ENCODE peak calls at places on chromosomes 6 and 20, in five cellular contexts. One of them, this sample, is unnamed.
A peak's percentile ranks its signal among the peaks of the same experiment; 100 is the strongest.

GRCh38 chr20:4607287-4607713 is 114.4 kb upstream of the PRND start:
- DNase-seq in uterus: peak; percentile 62
- DNase-seq in cardiac muscle cell: peak; percentile 82
- DNase-seq in adipocyte: peak; percentile 88
- DNase-seq in kidney epithelial cell: no peak
- DNase-seq in this sample: peak; percentile 49

GRCh38 chr20:41072099-41072798 is 43.6 kb downstream of the TOP1 start:
- DNase-seq in uterus: peak; percentile 41
- DNase-seq in cardiac muscle cell: peak; percentile 89
- DNase-seq in adipocyte: peak; percentile 90
- DNase-seq in kidney epithelial cell: no peak
- DNase-seq in this sample: no peak

GRCh38 chr6:154302111-154302752 is 54.4 kb downstream of the IPCEF1 start:
- DNase-seq in uterus: no peak
- DNase-seq in cardiac muscle cell: peak; percentile 70
- DNase-seq in adipocyte: peak; percentile 64
- DNase-seq in kidney epithelial cell: peak; percentile 92
- DNase-seq in this sample: no peak

GRCh38 chr6:127938701-127939100 is 37.8 kb upstream of the THEMIS start:
- DNase-seq in uterus: no peak
- DNase-seq in cardiac muscle cell: peak; percentile 67
- DNase-seq in adipocyte: peak; percentile 72
- DNase-seq in kidney epithelial cell: no peak
- DNase-seq in this sample: no peak

GRCh38 chr20:10629946-10630345 is 43.9 kb downstream of the JAG1 start:
- DNase-seq in uterus: no peak
- DNase-seq in cardiac muscle cell: no peak
- DNase-seq in adipocyte: no peak
- DNase-seq in kidney epithelial cell: no peak
- DNase-seq in this sample: no peak

GRCh38 chr6:11536795-11537194 is 754 bp upstream of the TMEM170B start:
- DNase-seq in uterus: peak; percentile 21
- DNase-seq in cardiac muscle cell: no peak
- DNase-seq in adipocyte: no peak
- DNase-seq in kidney epithelial cell: no peak
- DNase-seq in this sample: no peak

GRCh38 chr6:135743476-135743875 is 108.0 kb upstream of the PDE7B start:
- DNase-seq in uterus: no peak
- DNase-seq in cardiac muscle cell: no peak
- DNase-seq in adipocyte: no peak
- DNase-seq in kidney epithelial cell: no peak
- DNase-seq in this sample: no peak

GRCh38 chr6:3900744-3901351 is 51.7 kb downstream of the FAM50B start:
- DNase-seq in uterus: no peak
- DNase-seq in cardiac muscle cell: no peak
- DNase-seq in adipocyte: no peak
- DNase-seq in kidney epithelial cell: no peak
- DNase-seq in this sample: no peak

GRCh38 chr20:4170621-4171537 is 155.5 kb upstream of the RNF24 start:
- DNase-seq in uterus: no peak
- DNase-seq in cardiac muscle cell: peak; percentile 71
- DNase-seq in adipocyte: peak; percentile 11
- DNase-seq in kidney epithelial cell: no peak
- DNase-seq in this sample: no peak

GRCh38 chr6:35895560-35895959 is 25.3 kb downstream of the SRPK1 start:
- DNase-seq in uterus: no peak
- DNase-seq in cardiac muscle cell: no peak
- DNase-seq in adipocyte: no peak
- DNase-seq in kidney epithelial cell: no peak
- DNase-seq in this sample: no peak

GRCh38 chr6:54130179-54130578 is 18.9 kb downstream of the MLIP start:
- DNase-seq in uterus: no peak
- DNase-seq in cardiac muscle cell: no peak
- DNase-seq in adipocyte: no peak
- DNase-seq in kidney epithelial cell: no peak
- DNase-seq in this sample: no peak

DNA sequence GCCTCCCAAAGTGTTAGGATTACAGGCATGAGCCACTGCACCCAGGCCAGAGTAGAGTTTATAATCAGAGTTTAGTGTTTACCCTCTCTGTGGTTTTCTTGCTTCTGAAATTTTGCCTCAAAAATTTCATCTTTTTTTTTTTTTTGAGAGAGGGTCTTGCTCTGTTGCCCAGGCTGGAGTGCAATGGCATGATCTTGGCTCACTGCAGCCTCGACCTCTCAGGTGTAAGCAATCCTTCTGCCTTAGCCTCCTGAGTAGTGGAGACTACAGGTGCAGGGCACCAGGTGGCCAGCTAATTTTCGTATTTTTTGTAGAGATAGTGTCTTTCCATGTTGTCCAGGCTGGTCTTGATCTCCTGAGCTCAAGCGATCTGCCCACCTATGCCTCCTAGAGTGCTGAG is 28.7 kb downstream of the TPX2 start:
- DNase-seq in uterus: no peak
- DNase-seq in cardiac muscle cell: no peak
- DNase-seq in adipocyte: no peak
- DNase-seq in kidney epithelial cell: no peak
- DNase-seq in this sample: no peak
- H3K36me3 ChIP-seq in uterus: no peaks in the 10 kb centered on the region
- H3K36me3 ChIP-seq in cardiac muscle cell: peaks cover 19% of the 10 kb centered on the region
- H3K36me3 ChIP-seq in adipocyte: no peaks in the 10 kb centered on the region
- H3K36me3 ChIP-seq in kidney epithelial cell: no peaks in the 10 kb centered on the region
- H3K36me3 ChIP-seq in this sample: no peaks in the 10 kb centered on the region

DNA sequence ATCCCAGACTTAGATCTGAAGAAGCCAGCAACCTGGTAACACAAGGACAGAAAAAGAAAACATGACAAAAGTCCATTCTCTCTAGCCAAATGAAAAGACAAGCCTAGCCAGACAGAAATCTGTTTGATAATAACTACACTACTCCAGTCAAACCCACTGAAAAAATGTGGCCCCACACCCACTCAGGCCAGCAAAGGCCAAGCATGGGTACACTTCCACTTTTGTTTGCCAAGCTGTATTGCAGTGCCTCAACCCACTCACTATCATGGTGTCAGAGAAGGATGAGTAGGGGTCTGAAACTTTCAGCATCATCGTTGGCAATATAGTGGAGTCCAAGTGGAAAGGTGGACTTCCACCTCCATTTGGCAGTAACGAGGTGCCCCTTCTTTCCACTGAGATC is 45.8 kb downstream of the EPM2A start:
- DNase-seq in uterus: no peak
- DNase-seq in cardiac muscle cell: no peak
- DNase-seq in adipocyte: no peak
- DNase-seq in kidney epithelial cell: no peak
- DNase-seq in this sample: no peak
- H3K36me3 ChIP-seq in uterus: no peaks in the 10 kb centered on the region
- H3K36me3 ChIP-seq in cardiac muscle cell: no peaks in the 10 kb centered on the region
- H3K36me3 ChIP-seq in adipocyte: peaks cover 5% of the 10 kb centered on the region
- H3K36me3 ChIP-seq in kidney epithelial cell: no peaks in the 10 kb centered on the region
- H3K36me3 ChIP-seq in this sample: peaks cover 4% of the 10 kb centered on the region

GRCh38 chr6:31144970-31145340 is 6.1 kb upstream of the PSORS1C2 start:
- DNase-seq in uterus: no peak
- DNase-seq in cardiac muscle cell: no peak
- DNase-seq in adipocyte: no peak
- DNase-seq in kidney epithelial cell: no peak
- DNase-seq in this sample: no peak
- H3K36me3 ChIP-seq in uterus: no peaks in the 10 kb centered on the region
- H3K36me3 ChIP-seq in cardiac muscle cell: no peaks in the 10 kb centered on the region
- H3K36me3 ChIP-seq in adipocyte: no peaks in the 10 kb centered on the region
- H3K36me3 ChIP-seq in kidney epithelial cell: peaks cover 1% of the 10 kb centered on the region
- H3K36me3 ChIP-seq in this sample: no peaks in the 10 kb centered on the region

DNA sequence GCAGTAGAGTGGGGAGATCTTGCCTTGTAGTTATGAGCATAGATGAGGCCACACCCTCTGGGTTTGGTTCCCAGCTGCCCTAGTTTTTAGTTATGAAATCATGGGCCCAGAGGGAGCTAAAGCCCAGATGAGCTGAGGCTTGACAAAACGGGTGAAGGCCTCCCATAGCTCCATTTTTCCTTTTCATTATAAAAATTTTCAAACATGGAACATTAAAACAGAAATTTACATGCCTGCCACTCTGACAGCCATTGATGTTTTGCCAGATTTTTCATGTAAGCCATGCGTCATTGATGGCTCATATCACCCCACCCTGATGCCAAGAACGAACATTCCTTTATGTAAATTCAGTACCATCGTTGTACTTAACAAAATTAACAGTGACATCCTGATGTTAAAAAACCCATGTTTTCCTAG is 67.9 kb downstream of the IGF2R start:
- DNase-seq in uterus: peak; percentile 47
- DNase-seq in cardiac muscle cell: peak; percentile 79
- DNase-seq in adipocyte: peak; percentile 88
- DNase-seq in kidney epithelial cell: no peak
- DNase-seq in this sample: no peak
- H3K36me3 ChIP-seq in uterus: no peaks in the 10 kb centered on the region
- H3K36me3 ChIP-seq in cardiac muscle cell: peaks cover 43% of the 10 kb centered on the region
- H3K36me3 ChIP-seq in adipocyte: peaks cover 45% of the 10 kb centered on the region
- H3K36me3 ChIP-seq in kidney epithelial cell: peaks cover 6% of the 10 kb centered on the region
- H3K36me3 ChIP-seq in this sample: no peaks in the 10 kb centered on the region

GRCh38 chr6:16752206-16752867 is 8.9 kb downstream of the ATXN1 start:
- DNase-seq in uterus: no peak
- DNase-seq in cardiac muscle cell: peak; percentile 87
- DNase-seq in adipocyte: peak; percentile 93
- DNase-seq in kidney epithelial cell: no peak
- DNase-seq in this sample: no peak
- H3K36me3 ChIP-seq in uterus: no peaks in the 10 kb centered on the region
- H3K36me3 ChIP-seq in cardiac muscle cell: no peaks in the 10 kb centered on the region
- H3K36me3 ChIP-seq in adipocyte: no peaks in the 10 kb centered on the region
- H3K36me3 ChIP-seq in kidney epithelial cell: peaks cover 1% of the 10 kb centered on the region
- H3K36me3 ChIP-seq in this sample: no peaks in the 10 kb centered on the region

GRCh38 chr6:150894935-150895686 is 29.6 kb downstream of the MTHFD1L start:
- DNase-seq in uterus: no peak
- DNase-seq in cardiac muscle cell: peak; percentile 50
- DNase-seq in adipocyte: peak; percentile 24
- DNase-seq in kidney epithelial cell: peak; percentile 32
- DNase-seq in this sample: no peak

GRCh38 chr6:150894191-150894744 is 28.8 kb downstream of the MTHFD1L start:
- DNase-seq in uterus: no peak
- DNase-seq in cardiac muscle cell: no peak
- DNase-seq in adipocyte: no peak
- DNase-seq in kidney epithelial cell: no peak
- DNase-seq in this sample: no peak

GRCh38 chr6:150887978-150888563 is 22.6 kb downstream of the MTHFD1L start:
- DNase-seq in uterus: no peak
- DNase-seq in cardiac muscle cell: no peak
- DNase-seq in adipocyte: no peak
- DNase-seq in kidney epithelial cell: no peak
- DNase-seq in this sample: no peak

GRCh38 chr6:150890346-150890745 is 24.8 kb downstream of the MTHFD1L start:
- DNase-seq in uterus: no peak
- DNase-seq in cardiac muscle cell: no peak
- DNase-seq in adipocyte: no peak
- DNase-seq in kidney epithelial cell: no peak
- DNase-seq in this sample: no peak

GRCh38 chr6:150891886-150892485 is 26.5 kb downstream of the MTHFD1L start:
- DNase-seq in uterus: peak; percentile 80
- DNase-seq in cardiac muscle cell: peak; percentile 87
- DNase-seq in adipocyte: peak; percentile 90
- DNase-seq in kidney epithelial cell: peak; percentile 38
- DNase-seq in this sample: peak; percentile 65
- H3K36me3 ChIP-seq in uterus: no peaks in the 10 kb centered on the region
- H3K36me3 ChIP-seq in cardiac muscle cell: peaks cover 7% of the 10 kb centered on the region
- H3K36me3 ChIP-seq in adipocyte: peaks cover 40% of the 10 kb centered on the region
- H3K36me3 ChIP-seq in kidney epithelial cell: peaks cover 1% of the 10 kb centered on the region
- H3K36me3 ChIP-seq in this sample: no peaks in the 10 kb centered on the region

DNA sequence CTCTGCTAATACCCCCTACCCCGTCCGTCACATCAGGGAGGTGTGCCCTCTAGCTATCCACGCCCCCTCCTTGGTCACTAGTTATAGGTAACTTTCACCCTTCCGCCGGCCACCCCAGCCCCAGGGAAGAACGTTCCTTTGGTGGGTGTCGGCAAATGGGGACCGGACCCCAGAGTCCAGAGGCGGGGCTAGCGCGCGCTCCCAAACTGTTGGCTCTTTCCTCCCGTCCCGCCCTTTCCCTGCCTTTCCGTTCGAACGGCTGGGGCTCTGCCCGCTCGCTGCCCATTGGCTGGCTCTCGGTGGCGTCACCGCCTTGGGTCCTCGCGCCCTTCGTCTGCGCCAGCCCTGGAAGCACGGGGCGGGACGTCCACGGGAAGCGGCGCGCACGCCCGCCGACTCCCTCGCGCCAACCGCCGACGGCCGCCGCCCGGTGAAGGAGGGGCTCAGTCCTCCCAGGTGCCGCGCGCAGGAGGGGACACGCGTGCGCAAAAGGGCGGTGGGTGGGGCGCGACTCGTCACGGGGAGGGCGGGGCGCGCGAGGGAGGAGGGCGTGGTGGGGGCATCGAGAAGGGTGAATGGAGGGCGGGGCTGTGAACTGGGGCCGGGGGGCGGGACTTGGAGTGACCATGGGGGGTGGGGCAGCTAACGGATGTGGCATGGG is 634 bp upstream of the PHF1 start:
- DNase-seq in uterus: peak; percentile 97
- DNase-seq in cardiac muscle cell: peak; percentile 99
- DNase-seq in adipocyte: peak; percentile 99
- DNase-seq in kidney epithelial cell: peak; percentile 84
- DNase-seq in this sample: peak; percentile 98
- H3K36me3 ChIP-seq in uterus: no peaks in the 10 kb centered on the region
- H3K36me3 ChIP-seq in cardiac muscle cell: peaks cover 17% of the 10 kb centered on the region
- H3K36me3 ChIP-seq in adipocyte: peaks cover 29% of the 10 kb centered on the region
- H3K36me3 ChIP-seq in kidney epithelial cell: peaks cover 5% of the 10 kb centered on the region
- H3K36me3 ChIP-seq in this sample: no peaks in the 10 kb centered on the region

GRCh38 chr6:152356016-152356415 is 281.1 kb downstream of the SYNE1 start:
- DNase-seq in uterus: no peak
- DNase-seq in cardiac muscle cell: no peak
- DNase-seq in adipocyte: peak; percentile 20
- DNase-seq in kidney epithelial cell: no peak
- DNase-seq in this sample: no peak

GRCh38 chr6:152355166-152355565 is 282.0 kb downstream of the SYNE1 start:
- DNase-seq in uterus: no peak
- DNase-seq in cardiac muscle cell: no peak
- DNase-seq in adipocyte: no peak
- DNase-seq in kidney epithelial cell: no peak
- DNase-seq in this sample: no peak

GRCh38 chr6:152360016-152360415 is 277.1 kb downstream of the SYNE1 start:
- DNase-seq in uterus: no peak
- DNase-seq in cardiac muscle cell: no peak
- DNase-seq in adipocyte: no peak
- DNase-seq in kidney epithelial cell: no peak
- DNase-seq in this sample: no peak

GRCh38 chr6:152353440-152353839 is 283.7 kb downstream of the SYNE1 start:
- DNase-seq in uterus: no peak
- DNase-seq in cardiac muscle cell: no peak
- DNase-seq in adipocyte: no peak
- DNase-seq in kidney epithelial cell: no peak
- DNase-seq in this sample: no peak

DNA sequence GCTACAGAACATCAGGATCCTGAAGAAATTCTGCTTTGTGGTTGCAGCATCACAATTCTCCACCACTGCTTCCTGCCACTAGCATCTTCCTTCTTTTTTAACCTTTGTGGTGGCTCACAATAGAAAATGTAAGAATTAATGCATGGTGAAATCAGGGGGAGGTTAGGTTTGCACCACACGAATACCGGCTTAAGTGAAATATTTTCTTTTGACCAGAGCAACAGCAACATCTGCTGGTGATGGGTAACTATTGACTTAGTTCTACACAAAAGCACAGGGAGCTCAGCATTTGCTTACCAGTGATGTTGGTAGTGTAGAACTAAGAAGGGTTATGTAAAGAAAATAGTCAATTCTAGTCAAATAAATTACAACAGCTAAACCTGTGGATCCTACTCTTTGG is 280.5 kb downstream of the SYNE1 start:
- DNase-seq in uterus: no peak
- DNase-seq in cardiac muscle cell: peak; percentile 73
- DNase-seq in adipocyte: peak; percentile 51
- DNase-seq in kidney epithelial cell: no peak
- DNase-seq in this sample: no peak
- H3K36me3 ChIP-seq in uterus: no peaks in the 10 kb centered on the region
- H3K36me3 ChIP-seq in cardiac muscle cell: peaks cover 76% of the 10 kb centered on the region
- H3K36me3 ChIP-seq in adipocyte: peaks cover 93% of the 10 kb centered on the region
- H3K36me3 ChIP-seq in kidney epithelial cell: no peaks in the 10 kb centered on the region
- H3K36me3 ChIP-seq in this sample: peaks cover 5% of the 10 kb centered on the region